ENCODE peak calls at places on chromosome 16, in four cellular contexts. U is AG04450, N is uterus, W is prostate gland. C is an unnamed sample.

GRCh38 chr16:78177927-78178326 is 78.5 kb downstream of the WWOX start:
- DNase-seq in N (no peak), U (no peak), W (no peak), C (no peak)

GRCh38 chr16:8644513-8645140 is 23.1 kb downstream of the METTL22 start:
- DNase-seq in W (no peak), N (no peak), U (no peak), C (no peak)

GRCh38 chr16:89633064-89633631 is 19.7 kb downstream of the DPEP1 start:
- DNase-seq in N (no peak), W (no peak), U (no peak), C (no peak)

GRCh38 chr16:7227193-7227825 is 105.3 kb upstream of the RBFOX1 start:
- DNase-seq in W (no peak), N (no peak), U (no peak), C (no peak)

GRCh38 chr16:76483510-76483909 is 206.3 kb downstream of the CNTNAP4 start:
- DNase-seq in N (no peak), U (no peak), W (no peak), C (no peak)

GRCh38 chr16:88479795-88480760 is 27.0 kb downstream of the ZFPM1 start:
- DNase-seq in W (no peak), N (no peak), U (no peak), C (no peak)

GRCh38 chr16:87133112-87133850 is 183.9 kb downstream of the C16orf95 start:
- DNase-seq in N (no peak), U (no peak), W (no peak), C (no peak)

GRCh38 chr16:31043352-31043751 is 10.0 kb downstream of the STX4 start:
- DNase-seq in U (no peak), W (no peak), N (no peak), C (no peak)

GRCh38 chr16:70523013-70523620 is at the start of gene COG4:
- DNase-seq in W (peak; percentile 77), U (peak; percentile 49), N (peak; percentile 85), C (peak; percentile 94)

GRCh38 chr16:31873556-31874353 is at the start of gene ZNF267:
- DNase-seq in U (peak; percentile 77), W (peak; percentile 95), N (peak; percentile 94), C (peak; percentile 93)

GRCh38 chr16:627458-628239 is 3.1 kb upstream of the WFIKKN1 start:
- DNase-seq in N (no peak), U (no peak), W (no peak), C (peak; percentile 59)

GRCh38 chr16:80665356-80665755 is 124.6 kb downstream of the DYNLRB2 start:
- DNase-seq in N (no peak), U (no peak), W (no peak), C (no peak)

GRCh38 chr16:57277586-57277985 is 6.9 kb downstream of the PLLP start:
- DNase-seq in U (no peak), W (no peak), N (no peak), C (no peak)

GRCh38 chr16:52052818-52053217 is 494.1 kb downstream of the TOX3 start:
- DNase-seq in N (no peak), U (no peak), W (no peak), C (no peak)

GRCh38 chr16:58042886-58043515 is 17.4 kb downstream of the MMP15 start:
- DNase-seq in W (no peak), N (no peak), U (no peak), C (no peak)

GRCh38 chr16:83882118-83882879 is 16.6 kb upstream of the MLYCD start:
- DNase-seq in N (no peak), U (no peak), W (no peak), C (peak; percentile 51)

GRCh38 chr16:64784635-64785034 is 337.2 kb downstream of the CDH11 start:
- DNase-seq in U (no peak), W (no peak), N (no peak), C (no peak)

GRCh38 chr16:19265531-19265930 is 20.0 kb upstream of the CLEC19A start:
- DNase-seq in W (no peak), U (no peak), N (no peak), C (no peak)

GRCh38 chr16:12245088-12245922 is 268.8 kb downstream of the SNX29 start:
- DNase-seq in U (no peak), N (no peak), W (no peak), C (no peak)

GRCh38 chr16:52825882-52826281 is 226.8 kb downstream of the CHD9NB start:
- DNase-seq in N (no peak), U (no peak), W (no peak), C (no peak)

GRCh38 chr16:24273511-24273910 is 17.4 kb downstream of the CACNG3 start:
- DNase-seq in N (no peak), W (no peak), U (no peak), C (no peak)

GRCh38 chr16:86934581-86935322 is 356.4 kb downstream of the FOXL1 start:
- DNase-seq in W (no peak), U (no peak), N (no peak), C (no peak)

GRCh38 chr16:54098247-54098646 is 188.3 kb downstream of the IRX3 start:
- DNase-seq in W (no peak), N (no peak), U (no peak), C (no peak)

GRCh38 chr16:57798953-57799618 is 3.2 kb downstream of the KIFC3 start:
- DNase-seq in U (no peak), N (no peak), W (no peak), C (no peak)

GRCh38 chr16:57572978-57573733 is 30.7 kb downstream of the ADGRG5 start:
- DNase-seq in N (no peak), U (no peak), W (no peak), C (no peak)

GRCh38 chr16:50781043-50781442 is 39.2 kb downstream of the CYLD start:
- DNase-seq in U (no peak), N (no peak), W (no peak), C (no peak)

GRCh38 chr16:53754938-53755910 is 51.3 kb downstream of the FTO start:
- DNase-seq in U (no peak), W (no peak), N (peak; percentile 86), C (peak; percentile 50)

GRCh38 chr16:914453-914852 is 56.3 kb downstream of the LMF1 start:
- DNase-seq in W (no peak), N (no peak), U (no peak), C (no peak)

GRCh38 chr16:21064203-21064602 is 86.4 kb downstream of the DNAH3 start:
- DNase-seq in N (no peak), U (no peak), W (no peak), C (no peak)

GRCh38 chr16:68100504-68100903 is 15.3 kb downstream of the NFATC3 start:
- DNase-seq in N (no peak), W (no peak), U (no peak), C (no peak)

GRCh38 chr16:27234171-27234570 is 30.8 kb downstream of the KDM8 start:
- DNase-seq in U (no peak), N (no peak), W (no peak), C (no peak)

GRCh38 chr16:27231692-27232060 is 28.4 kb downstream of the KDM8 start:
- DNase-seq in U (no peak), N (no peak), W (no peak), C (no peak)

GRCh38 chr16:27233731-27234130 is 30.4 kb downstream of the KDM8 start:
- DNase-seq in U (no peak), W (no peak), N (no peak), C (no peak)

GRCh38 chr16:27232061-27232841 is 28.9 kb downstream of the KDM8 start:
- DNase-seq in W (no peak), N (no peak), U (no peak), C (no peak)

DNA sequence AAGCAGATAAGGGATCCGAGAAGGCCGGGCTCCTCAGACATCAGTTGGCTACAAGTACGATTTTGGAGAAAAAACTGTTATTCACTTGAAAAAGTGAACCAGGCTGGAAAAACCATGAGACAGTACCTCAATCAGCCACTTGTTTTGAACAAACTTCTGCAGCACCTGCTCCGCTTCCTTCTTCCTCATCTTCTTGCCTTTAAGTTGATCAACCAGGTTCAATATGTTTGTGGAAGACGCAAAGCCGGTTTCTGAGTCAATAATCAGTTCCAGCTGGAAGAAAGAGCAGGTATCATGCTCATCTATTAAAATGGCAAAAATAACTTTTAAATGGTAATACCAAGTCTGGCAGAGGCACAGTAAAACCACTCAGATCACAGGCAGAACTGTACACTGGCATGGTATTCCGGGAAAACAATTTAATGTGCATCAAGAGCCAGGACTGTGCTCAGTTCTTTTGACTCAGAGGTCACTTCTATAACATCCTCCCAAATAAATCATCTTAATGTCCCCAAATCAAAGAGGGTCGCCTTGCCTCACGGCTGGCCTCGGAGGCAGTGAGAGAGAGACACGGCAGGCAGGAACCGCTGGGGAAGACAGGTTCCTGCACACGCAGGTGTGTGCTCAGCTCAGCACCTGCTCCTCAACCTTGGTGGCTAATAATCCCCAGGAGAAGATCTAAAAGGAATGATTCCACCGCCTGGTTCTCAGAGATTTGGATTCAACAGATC is 29.7 kb downstream of the KDM8 start:
- DNase-seq in U (no peak), W (peak; percentile 67), N (no peak), C (no peak)
- H3K27ac ChIP-seq in U (no peak overlapping the region), W (peak overlapping the region; percentile 68), N (no peak overlapping the region), C (no peak overlapping the region)

DNA sequence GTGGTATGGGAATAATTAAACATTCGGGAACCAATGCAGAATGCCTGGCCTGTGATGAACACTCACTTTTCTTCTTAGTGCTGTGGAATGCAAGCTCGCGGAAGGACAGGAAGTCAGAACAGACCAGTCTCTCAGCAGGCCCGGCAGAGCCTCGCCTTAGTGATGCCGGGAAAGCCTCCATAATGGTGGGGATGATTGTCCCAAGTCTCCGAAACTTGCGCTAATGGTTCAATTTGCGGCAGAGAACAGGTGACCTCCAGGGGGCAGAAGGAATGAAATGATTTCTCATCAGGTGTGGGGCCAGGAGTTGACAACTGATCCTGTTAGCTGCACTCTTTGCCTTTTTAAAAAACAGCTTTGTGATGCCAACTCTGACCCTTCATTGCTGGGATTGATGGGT is 170.6 kb downstream of the GSG1L start:
- DNase-seq in N (no peak), U (no peak), W (no peak), C (no peak)
- TF ChIP-seq CTCF in N (no peak), U (peak; percentile 4), W (no peak), C (no peak)

GRCh38 chr16:75238853-75239371 is 12.5 kb downstream of the BCAR1 start:
- DNase-seq in N (no peak), W (no peak), U (no peak), C (no peak)
- H3K27ac ChIP-seq in N (peak overlapping the region; percentile 92), W (peak overlapping the region; percentile 78), U (peak overlapping the region; percentile 98), C (peak overlapping the region; percentile 83)

DNA sequence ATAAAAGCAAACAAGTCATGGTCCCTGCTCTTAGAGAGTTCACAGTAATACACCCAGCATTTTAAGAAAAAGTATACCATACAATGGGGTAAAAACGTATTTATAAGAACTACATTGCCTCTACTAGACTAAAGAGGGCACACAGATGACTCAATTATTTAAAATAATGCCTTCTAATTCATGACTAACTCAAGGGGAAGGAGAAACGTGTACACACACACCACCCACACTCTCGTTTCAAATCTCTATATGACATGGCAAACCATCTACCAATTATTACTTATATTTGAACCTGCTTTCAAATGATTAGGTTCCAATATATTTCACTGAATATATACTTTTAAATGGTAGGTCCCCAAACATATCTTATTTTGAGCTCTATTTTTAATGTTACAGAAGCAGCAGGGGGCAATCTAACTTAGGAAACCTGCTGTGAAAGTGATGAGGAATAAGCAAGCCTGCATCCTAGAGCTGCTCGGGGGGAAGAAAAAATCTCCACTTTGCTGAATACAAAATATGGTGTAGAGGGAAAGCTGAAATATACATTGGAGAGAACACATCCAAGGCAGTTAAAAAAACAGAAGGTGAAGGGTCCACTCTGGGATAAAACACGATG is 232.4 kb upstream of the PSMD7 start:
- DNase-seq in U (no peak), N (no peak), W (no peak), C (no peak)
- TF ChIP-seq CTCF in U (peak; percentile 34), N (peak; percentile 33), W (no peak), C (no peak)

GRCh38 chr16:74500907-74501306 is 79.6 kb upstream of the CLEC18B start:
- DNase-seq in W (no peak), N (no peak), U (no peak), C (no peak)
- H3K27ac ChIP-seq in W (no peak overlapping the region), N (no peak overlapping the region), U (no peak overlapping the region), C (peak overlapping the region; percentile 63)

C was measured in psoas muscle.